ENCODE peak calls at places on chromosomes 16 and 17, in four cellular contexts. O is SK-N-SH, S is K562, J is H1. B is an unnamed sample.

GRCh38 chr16:48381201-48381600 is 4.0 kb downstream of the SIAH1 start:
- DNase-seq in O (no peak), S (peak), J (no peak), B (peak)

GRCh38 chr17:67624886-67625656 is 92.7 kb upstream of the NOL11 start:
- DNase-seq in O (no peak), S (no peak), J (no peak), B (no peak)

GRCh38 chr16:85248269-85248668 is 136.0 kb upstream of the CIBAR2 start:
- DNase-seq in O (no peak), S (no peak), J (no peak), B (no peak)

GRCh38 chr16:19926449-19927390 is 42.1 kb upstream of the GPRC5B start:
- DNase-seq in O (no peak), S (peak), J (no peak), B (peak)

GRCh38 chr17:57881783-57882291 is 32.0 kb upstream of the MRPS23 start:
- DNase-seq in O (no peak), S (no peak), J (no peak), B (no peak)

GRCh38 chr16:4385789-4386451 is 14.3 kb downstream of the VASN start:
- DNase-seq in O (peak), S (no peak), J (no peak), B (no peak)

GRCh38 chr17:17684901-17685774 is 3.9 kb downstream of the RAI1 start:
- DNase-seq in O (peak), S (no peak), J (no peak), B (peak)

GRCh38 chr16:49799172-49799571 is 56.7 kb downstream of the ZNF423 start:
- DNase-seq in O (no peak), S (no peak), J (no peak), B (no peak)

GRCh38 chr17:57911834-57912673 is 43.2 kb downstream of the CUEDC1 start:
- DNase-seq in O (no peak), S (no peak), J (no peak), B (no peak)

GRCh38 chr16:68404736-68405345 is 43.5 kb downstream of the SMPD3 start:
- DNase-seq in O (no peak), S (no peak), J (no peak), B (no peak)

GRCh38 chr16:9469512-9469911 is 378.1 kb downstream of the HAPSTR1 start:
- DNase-seq in O (no peak), S (no peak), J (no peak), B (no peak)

GRCh38 chr16:49350265-49351103 is 23.1 kb upstream of the C16orf78 start:
- DNase-seq in O (peak), S (peak), J (no peak), B (peak)

GRCh38 chr17:35252646-35253045 is 9.8 kb downstream of the SLFN5 start:
- DNase-seq in O (no peak), S (no peak), J (no peak), B (no peak)

GRCh38 chr16:68373528-68374250 is 62.9 kb downstream of the PRMT7 start:
- DNase-seq in O (no peak), S (no peak), J (no peak), B (no peak)

GRCh38 chr16:28166394-28167208 is 45.2 kb downstream of the XPO6 start:
- DNase-seq in O (no peak), S (no peak), J (no peak), B (peak)

GRCh38 chr16:28326881-28327610 is 34.7 kb downstream of the SBK1 start:
- DNase-seq in O (peak), S (peak), J (no peak), B (peak)

GRCh38 chr17:33967608-33968349 is 287.3 kb upstream of the CCL2 start:
- DNase-seq in O (no peak), S (no peak), J (no peak), B (no peak)

GRCh38 chr17:45264988-45265387 is 3.1 kb upstream of the SPATA32 start:
- DNase-seq in O (no peak), S (no peak), J (no peak), B (no peak)

GRCh38 chr17:15510361-15510760 is 42.9 kb upstream of the CDRT4 start:
- DNase-seq in O (no peak), S (no peak), J (no peak), B (peak)

GRCh38 chr16:1078579-1079021 is 6.1 kb downstream of the SSTR5 start:
- DNase-seq in O (no peak), S (no peak), J (no peak), B (peak)

GRCh38 chr16:52456368-52456767 is 90.6 kb downstream of the TOX3 start:
- DNase-seq in O (no peak), S (no peak), J (no peak), B (no peak)

GRCh38 chr17:48676963-48677558 is 45.3 kb downstream of the PRAC1 start:
- DNase-seq in O (no peak), S (no peak), J (no peak), B (no peak)

GRCh38 chr17:70687421-70687820 is 518.1 kb downstream of the KCNJ2 start:
- DNase-seq in O (no peak), S (no peak), J (no peak), B (no peak)

GRCh38 chr17:70691150-70691549 is 521.8 kb downstream of the KCNJ2 start:
- DNase-seq in O (no peak), S (no peak), J (no peak), B (no peak)
- H3K9ac ChIP-seq in O (no peak), S (no peak), J (no peak), B (no peak)

GRCh38 chr16:11405331-11406176 is 60.3 kb downstream of the RMI2 start:
- DNase-seq in O (peak), S (peak), J (peak), B (peak)
- TF ChIP-seq USF2 in O (no peak), S (no peak), J (no peak), B (no peak)

GRCh38 chr17:75241143-75241430 is 20.3 kb downstream of the GGA3 start:
- DNase-seq in O (no peak), S (no peak), J (no peak), B (no peak)

GRCh38 chr17:75241502-75241901 is 19.9 kb downstream of the GGA3 start:
- DNase-seq in O (no peak), S (no peak), J (no peak), B (no peak)

GRCh38 chr17:75240394-75241142 is 20.8 kb downstream of the GGA3 start:
- DNase-seq in O (peak), S (peak), J (no peak), B (peak)

GRCh38 chr17:75242461-75243042 is 18.9 kb downstream of the GGA3 start:
- DNase-seq in O (no peak), S (no peak), J (no peak), B (no peak)

DNA sequence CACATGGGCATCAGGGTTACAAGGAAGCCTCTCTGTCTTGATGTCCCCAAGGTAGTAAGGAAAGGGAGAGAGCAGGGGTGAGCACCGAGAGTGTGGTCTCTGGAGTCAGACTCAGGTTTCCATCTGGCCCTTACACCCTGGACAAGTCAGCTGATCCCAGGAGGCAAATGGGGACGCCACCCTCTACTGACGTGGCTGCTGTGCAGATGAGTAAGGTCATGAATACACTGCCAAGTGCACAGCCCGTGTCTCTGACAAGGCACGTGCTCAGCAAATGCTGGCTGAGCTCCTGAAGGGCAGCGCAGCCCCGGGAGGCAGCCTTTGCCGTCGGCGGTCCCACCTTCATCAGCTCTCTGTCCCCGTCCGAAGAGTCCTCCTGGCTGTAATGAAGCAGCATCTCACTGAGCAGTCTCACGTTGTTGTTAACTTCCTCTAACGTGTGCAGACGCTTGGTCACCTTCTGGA is 19.4 kb downstream of the GGA3 start:
- DNase-seq in O (no peak), S (no peak), J (no peak), B (peak)
- H3K9ac ChIP-seq in O (no peak), S (no peak), J (no peak), B (no peak)

GRCh38 chr17:81858967-81859905 is 1.1 kb downstream of the P4HB start:
- DNase-seq in O (no peak), S (peak), J (no peak), B (no peak)

GRCh38 chr17:81858170-81858966 is 2.0 kb downstream of the P4HB start:
- DNase-seq in O (no peak), S (no peak), J (no peak), B (no peak)

GRCh38 chr17:81863123-81863675 is 2.9 kb upstream of the P4HB start:
- DNase-seq in O (no peak), S (no peak), J (no peak), B (no peak)

GRCh38 chr17:81860756-81861568 is 627 bp upstream of the P4HB start:
- DNase-seq in O (peak), S (peak), J (peak), B (peak)

GRCh38 chr17:81859906-81860755 is at the start of gene P4HB:
- DNase-seq in O (peak), S (no peak), J (no peak), B (no peak)
- TF ChIP-seq USF2 in O (no peak), S (no peak), J (no peak), B (peak)